ENCODE peak calls at places on chromosomes 11 and 22, in five cellular contexts. R, O, H, B and D are unnamed samples.

GRCh38 chr22:36955691-36956090 is 42.3 kb downstream of the CSF2RB start:
- DNase-seq in O (no peak), B (no peak), R (no peak), H (no peak), D (peak)

GRCh38 chr22:43750751-43751150 is 61.4 kb downstream of the EFCAB6 start:
- DNase-seq in H (no peak), R (no peak), O (no peak), B (no peak), D (peak)

GRCh38 chr22:44755418-44755817 is 3.0 kb downstream of the ARHGAP8 start:
- DNase-seq in O (no peak), B (no peak), R (no peak), H (no peak), D (no peak)

GRCh38 chr11:126133902-126134301 is 71.2 kb upstream of the CDON start:
- DNase-seq in H (no peak), O (no peak), B (no peak), R (no peak), D (no peak)

GRCh38 chr11:76579047-76579751 is 91.3 kb downstream of the LRRC32 start:
- DNase-seq in R (no peak), B (no peak), H (no peak), O (no peak), D (no peak)

GRCh38 chr11:128840783-128841182 is 26.3 kb downstream of the KCNJ1 start:
- DNase-seq in B (no peak), R (no peak), H (no peak), O (no peak), D (no peak)

GRCh38 chr11:117458275-117459120 is 130.8 kb downstream of the CEP164 start:
- DNase-seq in O (no peak), B (no peak), R (no peak), H (peak), D (peak)

GRCh38 chr11:57426439-57426753 is 525 bp downstream of the SLC43A3 start:
- DNase-seq in B (no peak), O (no peak), H (peak), R (no peak), D (peak)

GRCh38 chr11:8253566-8253965 is 10.1 kb downstream of the LMO1 start:
- DNase-seq in O (no peak), B (no peak), H (no peak), R (no peak), D (no peak)

GRCh38 chr11:113274708-113275582 is 39.4 kb upstream of the TTC12 start:
- DNase-seq in R (peak), B (no peak), H (no peak), O (no peak), D (peak)

GRCh38 chr11:43830928-43831440 is 49.6 kb upstream of the ALKBH3 start:
- DNase-seq in B (peak), R (peak), O (no peak), H (peak), D (peak)

GRCh38 chr11:114586797-114587196 is 8.8 kb downstream of the NXPE4 start:
- DNase-seq in H (no peak), R (peak), O (no peak), B (no peak), D (no peak)

GRCh38 chr11:31809543-31809856 is 1.6 kb downstream of the PAX6 start:
- DNase-seq in B (no peak), H (no peak), O (no peak), R (no peak), D (no peak)

GRCh38 chr22:24096401-24097115 is 84.7 kb upstream of the SUSD2 start:
- DNase-seq in R (no peak), O (no peak), B (no peak), H (no peak), D (no peak)